ENCODE peak calls at places on chromosome 13, in four cellular contexts. Q is tibial artery, J is IMR-90, R is cardiac muscle cell. G is an unnamed sample.

GRCh38 chr13:39020853-39021462 is 16.9 kb downstream of the PROSER1 start:
- DNase-seq in Q (no peak), J (no peak), R (no peak), G (no peak)

GRCh38 chr13:106566682-106567420 is 1.1 kb downstream of the ARGLU1 start:
- DNase-seq in Q (peak; percentile 63), J (peak; percentile 62), R (peak; percentile 71), G (peak; percentile 17)

GRCh38 chr13:52738719-52739467 is 727 bp downstream of the CNMD start:
- DNase-seq in Q (no peak), J (no peak), R (peak; percentile 3), G (no peak)

GRCh38 chr13:102724923-102725322 is 30.1 kb upstream of the METTL21C start:
- DNase-seq in Q (no peak), J (peak; percentile 24), R (peak; percentile 72), G (no peak)

GRCh38 chr13:27309401-27309958 is 38.9 kb downstream of the RASL11A start:
- DNase-seq in Q (no peak), J (no peak), R (no peak), G (no peak)

GRCh38 chr13:114071991-114072390 is 60.4 kb downstream of the RASA3 start:
- DNase-seq in Q (no peak), J (no peak), R (no peak), G (no peak)

GRCh38 chr13:24740014-24740890 is 23.7 kb upstream of the RNF17 start:
- DNase-seq in Q (no peak), J (no peak), R (no peak), G (no peak)

GRCh38 chr13:39025433-39025839 is 12.5 kb downstream of the PROSER1 start:
- DNase-seq in Q (no peak), J (no peak), R (no peak), G (no peak)

GRCh38 chr13:107376393-107377085 is 808.6 kb upstream of the ARGLU1 start:
- DNase-seq in Q (no peak), J (peak; percentile 18), R (peak; percentile 33), G (no peak)

GRCh38 chr13:111341886-111342285 is 21.4 kb downstream of the TEX29 start:
- DNase-seq in Q (no peak), J (no peak), R (no peak), G (no peak)

GRCh38 chr13:62014299-62014698 is 598.6 kb upstream of the PCDH20 start:
- DNase-seq in Q (no peak), J (peak; percentile 1), R (peak; percentile 6), G (no peak)

GRCh38 chr13:80399340-80400163 is 58.6 kb upstream of the SPRY2 start:
- DNase-seq in Q (no peak), J (no peak), R (no peak), G (no peak)

GRCh38 chr13:52846567-52847321 is 1.7 kb downstream of the PCDH8 start:
- DNase-seq in Q (peak; percentile 24), J (peak; percentile 2), R (peak; percentile 51), G (no peak)

GRCh38 chr13:73938375-73939070 is 195.7 kb downstream of the KLF12 start:
- DNase-seq in Q (no peak), J (peak; percentile 94), R (peak; percentile 77), G (no peak)

GRCh38 chr13:99041337-99041736 is 63.5 kb upstream of the DOCK9 start:
- DNase-seq in Q (no peak), J (no peak), R (no peak), G (no peak)
- H3K27me3 ChIP-seq in Q (no peaks in the 10 kb centered on the region), J (no peaks in the 10 kb centered on the region), R (no peaks in the 10 kb centered on the region), G (no peaks in the 10 kb centered on the region)

DNA sequence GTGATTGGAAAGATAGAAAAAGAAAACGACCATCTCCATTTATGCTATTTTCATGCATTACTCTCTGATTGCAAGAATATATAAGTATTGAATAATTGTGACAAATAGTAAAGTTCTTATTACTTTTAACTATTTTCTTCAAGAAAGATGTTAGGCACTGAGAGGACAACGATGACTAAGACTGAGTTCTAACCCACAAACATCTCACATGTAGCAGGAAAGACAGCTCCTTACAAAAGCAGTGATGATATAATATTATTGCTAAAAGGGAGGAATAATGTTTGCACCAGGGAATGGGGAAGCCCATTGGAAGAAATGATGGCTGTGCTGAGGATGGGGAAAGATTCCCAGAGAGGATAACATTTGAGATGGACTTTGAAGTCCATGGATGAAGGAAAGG is 22.6 kb downstream of the RXFP2 start:
- DNase-seq in Q (no peak), J (peak; percentile 71), R (no peak), G (no peak)
- H3K4me3 ChIP-seq in Q (no peak overlapping the region), J (no peak overlapping the region), R (no peak overlapping the region), G (no peak overlapping the region)

GRCh38 chr13:21033224-21033855 is 28.0 kb downstream of the LATS2 start:
- DNase-seq in Q (peak; percentile 75), J (no peak), R (peak; percentile 50), G (no peak)

GRCh38 chr13:21032656-21033055 is 28.7 kb downstream of the LATS2 start:
- DNase-seq in Q (peak; percentile 17), J (no peak), R (no peak), G (no peak)

GRCh38 chr13:21031594-21031993 is 29.8 kb downstream of the LATS2 start:
- DNase-seq in Q (no peak), J (no peak), R (no peak), G (no peak)

GRCh38 chr13:21034602-21035190 is 26.7 kb downstream of the LATS2 start:
- DNase-seq in Q (peak; percentile 26), J (no peak), R (peak; percentile 66), G (no peak)

DNA sequence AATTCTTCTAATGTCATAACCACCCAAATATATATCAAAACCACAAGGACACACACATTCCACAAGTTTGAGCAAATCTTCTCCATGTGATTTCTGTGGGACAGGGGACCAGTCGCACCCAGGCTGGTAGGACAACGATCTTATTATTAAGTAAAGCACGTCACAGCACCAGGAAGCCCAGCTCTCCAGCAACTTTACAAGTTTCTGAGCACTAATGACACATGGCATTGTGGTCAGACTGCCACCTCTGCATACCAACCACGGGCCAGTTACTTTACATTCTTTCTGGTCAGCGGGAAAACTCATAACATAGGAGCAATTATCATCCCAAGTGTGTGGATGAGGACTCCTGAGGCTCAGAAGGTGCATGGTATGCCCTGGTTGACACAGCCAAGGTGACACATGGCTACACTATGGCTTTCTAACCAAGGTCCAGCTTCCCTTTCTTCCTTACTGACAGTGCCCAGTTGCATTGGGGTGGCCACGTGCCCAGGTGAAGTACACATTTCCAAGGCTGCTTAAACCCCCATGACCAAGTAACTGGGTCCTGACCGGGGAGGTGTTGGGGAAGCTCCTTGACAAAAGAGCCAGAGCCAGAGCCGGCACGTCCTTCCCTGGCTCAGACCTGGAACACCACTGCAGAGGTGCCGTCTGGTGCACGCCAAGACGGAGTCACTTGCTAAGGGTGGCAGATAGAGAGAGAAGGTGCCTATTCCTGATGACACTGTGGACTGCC is 27.4 kb downstream of the LATS2 start:
- DNase-seq in Q (peak; percentile 29), J (no peak), R (peak; percentile 21), G (no peak)
- H3K4me1 ChIP-seq in Q (peaks cover 9% of the 10 kb centered on the region), J (peaks cover 33% of the 10 kb centered on the region), R (no peaks in the 10 kb centered on the region), G (peaks cover 4% of the 10 kb centered on the region)

GRCh38 chr13:78595458-78595818 is 7.9 kb downstream of the POU4F1 start:
- DNase-seq in Q (no peak), J (no peak), R (no peak), G (no peak)
- H3K27me3 ChIP-seq in Q (peaks cover 99% of the 10 kb centered on the region), J (peaks cover 73% of the 10 kb centered on the region), R (peaks cover 100% of the 10 kb centered on the region), G (peaks cover 88% of the 10 kb centered on the region)

GRCh38 chr13:48221301-48222190 is 11.5 kb upstream of the ITM2B start:
- DNase-seq in Q (peak; percentile 48), J (no peak), R (no peak), G (peak; percentile 50)
- H3K4me3 ChIP-seq in Q (peak overlapping the region; percentile 39), J (no peak overlapping the region), R (no peak overlapping the region), G (peak overlapping the region; percentile 13)

G was measured in CD4-positive, alpha-beta memory T cell.